ENCODE peak calls at places on chromosomes 3 and 15, in eight cellular contexts. N is RWPE1, Q is fibroblast of the aortic adventitia, M is adrenal gland, X is choroid plexus epithelial cell, P is HFFc6, A is esophagus squamous epithelium, U is K562. G is an unnamed sample.

GRCh38 chr3:16452265-16452664 is 61.2 kb downstream of the RFTN1 start:
- DNase-seq in N (peak), M (no peak), P (peak), Q (no peak), A (no peak), U (no peak), X (peak), G (no peak)

GRCh38 chr3:101643861-101644613 is 32.9 kb downstream of the ZBTB11 start:
- DNase-seq in Q (peak), N (no peak), M (peak), P (peak), A (no peak), U (no peak), X (peak), G (no peak)

GRCh38 chr15:83462026-83462425 is 14.9 kb downstream of the SH3GL3 start:
- DNase-seq in U (no peak), X (no peak), Q (no peak), M (no peak), N (no peak), A (no peak), P (no peak), G (no peak)

GRCh38 chr3:63973406-63973805 is 49.9 kb downstream of the PSMD6 start:
- DNase-seq in M (no peak), P (no peak), Q (no peak), U (no peak), X (no peak), A (no peak), N (no peak), G (no peak)

GRCh38 chr3:41881233-41881821 is 80.6 kb downstream of the ULK4 start:
- DNase-seq in Q (peak), P (peak), M (no peak), N (no peak), U (peak), A (no peak), X (peak), G (no peak)

GRCh38 chr3:38168151-38168987 is 3.0 kb downstream of the OXSR1 start:
- DNase-seq in M (no peak), A (no peak), P (peak), Q (peak), X (peak), U (no peak), N (peak), G (no peak)

GRCh38 chr15:84981711-84982300 is at the start of gene PDE8A:
- DNase-seq in N (peak), U (peak), A (no peak), M (peak), X (peak), P (peak), Q (no peak), G (no peak)

GRCh38 chr3:129888739-129889138 is 4.8 kb downstream of the TMCC1 start:
- DNase-seq in N (peak), A (no peak), Q (peak), X (peak), M (no peak), U (no peak), P (peak), G (no peak)

GRCh38 chr15:72380743-72381142 is 4.9 kb upstream of the HEXA start:
- DNase-seq in U (no peak), Q (no peak), N (no peak), P (no peak), A (no peak), M (no peak), X (no peak), G (no peak)

GRCh38 chr3:160697628-160698382 is 20.8 kb downstream of the ARL14 start:
- DNase-seq in A (no peak), N (no peak), M (peak), Q (peak), X (peak), U (no peak), P (peak), G (no peak)

GRCh38 chr3:105844713-105845112 is 24.1 kb downstream of the CBLB start:
- DNase-seq in M (no peak), U (no peak), Q (no peak), N (no peak), A (no peak), P (no peak), X (no peak), G (no peak)

GRCh38 chr3:58256511-58256910 is 18.9 kb downstream of the ABHD6 start:
- DNase-seq in N (no peak), Q (no peak), M (no peak), U (no peak), P (no peak), A (no peak), X (no peak), G (no peak)

GRCh38 chr15:60970246-60971170 is 258.6 kb downstream of the RORA start:
- DNase-seq in A (no peak), X (peak), Q (no peak), P (peak), U (no peak), N (no peak), M (no peak), G (no peak)

GRCh38 chr3:170780471-170780870 is 89.5 kb downstream of the RPL22L1 start:
- DNase-seq in A (no peak), M (no peak), P (no peak), X (no peak), Q (no peak), U (no peak), N (no peak), G (no peak)

GRCh38 chr3:135106445-135106844 is 311.4 kb downstream of the EPHB1 start:
- DNase-seq in A (no peak), M (no peak), P (no peak), N (peak), U (peak), X (no peak), Q (peak), G (no peak)

GRCh38 chr3:46977811-46978195 is 1.3 kb upstream of the CCDC12 start:
- DNase-seq in X (no peak), M (no peak), U (no peak), P (no peak), N (no peak), A (no peak), Q (no peak), G (peak)

GRCh38 chr15:73988075-73988969 is 3.8 kb downstream of the STOML1 start:
- DNase-seq in U (no peak), N (no peak), P (no peak), X (peak), M (no peak), A (no peak), Q (no peak), G (no peak)

GRCh38 chr15:62059108-62059817 is 984 bp downstream of the VPS13C start:
- DNase-seq in P (no peak), U (peak), N (no peak), M (no peak), Q (peak), X (no peak), A (no peak), G (no peak)

GRCh38 chr3:41888368-41889076 is 73.4 kb downstream of the ULK4 start:
- DNase-seq in Q (no peak), P (no peak), X (no peak), A (no peak), U (no peak), N (no peak), M (no peak), G (no peak)

GRCh38 chr15:36954486-36954885 is 145.9 kb downstream of the MEIS2 start:
- DNase-seq in A (no peak), Q (peak), P (peak), X (peak), M (no peak), U (no peak), N (no peak), G (no peak)

GRCh38 chr3:109927161-109927560 is 589.8 kb upstream of the DPPA4 start:
- DNase-seq in P (peak), A (no peak), M (no peak), U (no peak), X (peak), Q (peak), N (peak), G (no peak)

GRCh38 chr3:20400686-20401085 is 214.7 kb upstream of the SGO1 start:
- DNase-seq in U (no peak), M (no peak), X (no peak), P (no peak), N (no peak), Q (no peak), A (no peak), G (no peak)

GRCh38 chr15:69557340-69558137 is 104.9 kb downstream of the RPLP1 start:
- DNase-seq in P (peak), N (peak), X (peak), M (peak), Q (peak), A (no peak), U (no peak), G (no peak)

GRCh38 chr3:78013653-78014052 is 973.8 kb downstream of the ROBO2 start:
- DNase-seq in A (no peak), X (no peak), U (no peak), Q (no peak), N (no peak), P (no peak), M (no peak), G (no peak)

GRCh38 chr3:125202197-125202596 is 10.4 kb downstream of the SLC12A8 start:
- DNase-seq in A (no peak), Q (no peak), N (no peak), U (no peak), X (peak), M (no peak), P (no peak), G (no peak)
- TF ChIP-seq CTCF in A (peak), Q (no peak), N (no peak), U (peak), X (peak), M (no peak), P (peak), G (peak)

DNA sequence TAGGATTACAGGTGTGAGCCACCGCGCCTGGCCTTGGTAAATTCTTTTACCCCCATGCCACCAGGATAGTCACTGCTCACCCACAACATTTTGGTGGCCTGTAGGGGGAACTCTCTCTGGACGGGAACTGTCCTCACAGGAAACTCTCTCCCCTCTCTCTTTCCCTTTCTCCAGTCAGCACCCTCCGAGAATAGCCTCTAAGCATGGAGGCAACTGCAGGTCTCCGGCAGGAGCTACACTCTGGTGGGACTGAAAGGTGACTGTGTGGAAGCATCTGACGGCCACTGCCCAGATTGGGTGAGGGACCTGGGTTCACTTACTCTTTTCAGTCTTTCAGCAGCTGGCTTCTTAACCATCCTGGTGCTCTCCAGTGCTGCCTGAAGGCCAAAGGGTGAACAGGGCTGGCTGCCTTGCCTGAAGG is 21.3 kb downstream of the TRANK1 start:
- DNase-seq in P (no peak), N (no peak), M (no peak), U (no peak), Q (no peak), A (no peak), X (no peak), G (no peak)
- TF ChIP-seq CTCF in P (no peak), N (no peak), M (peak), U (no peak), Q (peak), A (no peak), X (peak), G (no peak)

GRCh38 chr3:124850633-124851032 is 36.5 kb downstream of the ITGB5 start:
- DNase-seq in P (peak), U (no peak), Q (peak), X (peak), A (no peak), M (peak), N (no peak), G (no peak)
- TF ChIP-seq CTCF in P (peak), U (no peak), Q (no peak), X (peak), A (no peak), M (peak), N (no peak), G (peak)

GRCh38 chr3:171862993-171863521 is 19.9 kb downstream of the TMEM212 start:
- DNase-seq in N (no peak), U (no peak), Q (peak), P (no peak), M (no peak), X (peak), A (no peak), G (no peak)
- TF ChIP-seq CTCF in N (no peak), U (no peak), Q (no peak), P (no peak), M (no peak), X (no peak), A (no peak), G (no peak)

GRCh38 chr3:82329300-82329699 is 567.9 kb upstream of the GBE1 start:
- DNase-seq in N (no peak), A (no peak), M (no peak), X (peak), U (no peak), P (no peak), Q (no peak), G (no peak)
- TF ChIP-seq CTCF in N (peak), A (no peak), M (peak), X (peak), U (no peak), P (peak), Q (peak), G (peak)

DNA sequence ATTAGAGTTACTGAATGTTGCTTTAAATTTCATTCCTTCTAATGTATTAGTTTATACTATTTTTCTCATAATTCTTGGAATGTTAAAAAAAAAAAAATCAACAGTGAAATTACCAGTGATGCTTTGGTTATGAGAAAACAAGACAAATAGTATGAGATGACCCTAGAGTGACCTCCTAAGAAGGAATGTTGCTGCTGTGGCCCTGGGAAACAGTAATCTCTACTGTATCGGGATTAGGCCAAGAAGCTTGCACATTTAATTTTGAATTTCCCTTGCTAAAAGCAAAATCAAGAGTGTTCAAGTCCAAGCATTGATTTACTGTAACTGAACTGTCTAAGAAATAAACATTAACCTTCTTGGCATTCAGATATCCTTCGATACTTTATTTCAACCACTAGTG is 18.1 kb downstream of the TOPBP1 start:
- DNase-seq in Q (no peak), A (no peak), U (no peak), P (no peak), N (no peak), X (peak), M (no peak), G (no peak)
- TF ChIP-seq CTCF in Q (no peak), A (no peak), U (no peak), P (no peak), N (no peak), X (no peak), M (no peak), G (no peak)

GRCh38 chr3:187722206-187722612 is 19.9 kb upstream of the RTP2 start:
- DNase-seq in Q (no peak), X (no peak), N (no peak), A (no peak), P (no peak), U (peak), M (no peak), G (no peak)
- TF ChIP-seq CTCF in Q (no peak), X (no peak), N (no peak), A (no peak), P (peak), U (peak), M (no peak), G (peak)

GRCh38 chr3:84977021-84977420 is 18.2 kb downstream of the CADM2 start:
- DNase-seq in X (no peak), N (no peak), A (no peak), P (no peak), M (no peak), U (no peak), Q (no peak), G (no peak)

GRCh38 chr3:84980011-84980410 is 21.2 kb downstream of the CADM2 start:
- DNase-seq in A (no peak), Q (no peak), X (peak), P (no peak), U (no peak), M (no peak), N (no peak), G (no peak)

GRCh38 chr3:84978833-84979232 is 20.0 kb downstream of the CADM2 start:
- DNase-seq in N (no peak), X (peak), U (no peak), Q (no peak), A (no peak), P (no peak), M (no peak), G (no peak)

GRCh38 chr3:84968701-84969235 is 10.0 kb downstream of the CADM2 start:
- DNase-seq in Q (no peak), U (no peak), M (no peak), N (no peak), P (no peak), X (no peak), A (no peak), G (no peak)

GRCh38 chr3:84974347-84974746 is 15.6 kb downstream of the CADM2 start:
- DNase-seq in Q (no peak), P (no peak), A (no peak), U (no peak), X (peak), M (no peak), N (no peak), G (no peak)
- TF ChIP-seq CTCF in Q (no peak), P (no peak), A (no peak), U (no peak), X (peak), M (no peak), N (no peak), G (peak)

G was measured in chondrocyte.